ENCODE peak calls at places on chromosomes 12 and 14, in ten cellular contexts. P is astrocyte of the spinal cord, M is NB4, V is cardiac fibroblast, U is skeletal muscle cell, N is adrenal gland, B is fibroblast of lung, Y is PC-3, T is kidney epithelial cell, K is fibroblast of villous mesenchyme. G is an unnamed sample.

GRCh38 chr14:64634558-64634957 is 69.7 kb upstream of the PLEKHG3 start:
- DNase-seq in P (no peak), M (no peak), V (no peak), U (no peak), N (no peak), B (no peak), Y (no peak), T (no peak), K (no peak), G (no peak)

GRCh38 chr14:72243309-72243708 is 311.1 kb downstream of the RGS6 start:
- DNase-seq in P (no peak), M (no peak), V (no peak), U (no peak), N (no peak), B (no peak), Y (no peak), T (no peak), K (no peak), G (no peak)

GRCh38 chr12:33432992-33433391 is 6.6 kb downstream of the SYT10 start:
- DNase-seq in P (no peak), M (no peak), V (no peak), U (no peak), N (no peak), B (no peak), Y (no peak), T (no peak), K (no peak), G (no peak)

GRCh38 chr12:130658561-130658960 is 57.5 kb downstream of the RIMBP2 start:
- DNase-seq in P (no peak), M (no peak), V (no peak), U (no peak), N (no peak), B (no peak), Y (no peak), T (no peak), K (no peak), G (no peak)

GRCh38 chr12:67969134-67969782 is 20.0 kb upstream of the IFNG-AS1 start:
- DNase-seq in P (no peak), M (no peak), V (no peak), U (no peak), N (no peak), B (no peak), Y (no peak), T (no peak), K (no peak), G (no peak)

GRCh38 chr12:105256921-105257320 is 20.9 kb upstream of the APPL2 start:
- DNase-seq in P (peak), M (no peak), V (peak), U (peak), N (no peak), B (peak), Y (peak), T (no peak), K (peak), G (peak)

GRCh38 chr14:38079886-38080285 is 127.8 kb upstream of the SSTR1 start:
- DNase-seq in P (no peak), M (no peak), V (no peak), U (no peak), N (no peak), B (no peak), Y (no peak), T (no peak), K (peak), G (no peak)

GRCh38 chr12:27626239-27626638 is 70.0 kb upstream of the REP15 start:
- DNase-seq in P (peak), M (no peak), V (no peak), U (no peak), N (no peak), B (no peak), Y (peak), T (no peak), K (no peak), G (no peak)

GRCh38 chr12:52120951-52121847 is 41.7 kb downstream of the SMIM41 start:
- DNase-seq in P (no peak), M (no peak), V (no peak), U (no peak), N (no peak), B (no peak), Y (peak), T (no peak), K (no peak), G (no peak)

GRCh38 chr14:101980700-101981099 is 16.3 kb downstream of the DYNC1H1 start:
- DNase-seq in P (peak), M (peak), V (peak), U (peak), N (peak), B (peak), Y (peak), T (peak), K (peak), G (peak)

GRCh38 chr12:5758347-5758746 is 186.7 kb downstream of the ANO2 start:
- DNase-seq in P (no peak), M (no peak), V (no peak), U (no peak), N (no peak), B (no peak), Y (no peak), T (no peak), K (no peak), G (no peak)

GRCh38 chr12:46358325-46358700 is 14.3 kb downstream of the SLC38A2 start:
- DNase-seq in P (no peak), M (no peak), V (peak), U (no peak), N (no peak), B (no peak), Y (no peak), T (no peak), K (no peak), G (no peak)

GRCh38 chr12:21502872-21503271 is 1.3 kb downstream of the GOLT1B start:
- DNase-seq in P (no peak), M (peak), V (no peak), U (no peak), N (no peak), B (no peak), Y (no peak), T (no peak), K (no peak), G (no peak)

GRCh38 chr14:100850841-100851585 is 25.1 kb downstream of the MEG3 start:
- DNase-seq in P (no peak), M (peak), V (peak), U (no peak), N (peak), B (no peak), Y (peak), T (no peak), K (no peak), G (no peak)

GRCh38 chr12:96431067-96431466 is 30.8 kb upstream of the CDK17 start:
- DNase-seq in P (no peak), M (no peak), V (no peak), U (no peak), N (no peak), B (no peak), Y (no peak), T (no peak), K (no peak), G (no peak)

GRCh38 chr12:124916370-124917134 is 2.1 kb upstream of the UBC start:
- DNase-seq in P (peak), M (peak), V (peak), U (peak), N (peak), B (peak), Y (peak), T (peak), K (peak), G (peak)

GRCh38 chr12:95574799-95575452 is 23.6 kb upstream of the USP44 start:
- DNase-seq in P (peak), M (peak), V (peak), U (peak), N (no peak), B (peak), Y (peak), T (no peak), K (peak), G (peak)

GRCh38 chr14:76729953-76730505 is 31.2 kb upstream of the VASH1 start:
- DNase-seq in P (no peak), M (peak), V (no peak), U (no peak), N (no peak), B (no peak), Y (no peak), T (no peak), K (peak), G (no peak)

GRCh38 chr12:54413284-54414190 is 5.5 kb downstream of the ITGA5 start:
- DNase-seq in P (no peak), M (peak), V (no peak), U (no peak), N (peak), B (no peak), Y (no peak), T (no peak), K (peak), G (no peak)

GRCh38 chr12:88693837-88694445 is 113.7 kb upstream of the KITLG start:
- DNase-seq in P (peak), M (no peak), V (peak), U (peak), N (no peak), B (peak), Y (peak), T (no peak), K (no peak), G (no peak)

GRCh38 chr12:32885831-32886230 is 10.7 kb downstream of the PKP2 start:
- DNase-seq in P (no peak), M (no peak), V (no peak), U (no peak), N (no peak), B (no peak), Y (no peak), T (no peak), K (no peak), G (no peak)

GRCh38 chr12:49094104-49094948 is at the start of gene DHH:
- DNase-seq in P (no peak), M (no peak), V (no peak), U (no peak), N (peak), B (no peak), Y (peak), T (no peak), K (no peak), G (no peak)

GRCh38 chr14:56826214-56826613 is 15.9 kb upstream of the OTX2 start:
- DNase-seq in P (no peak), M (no peak), V (no peak), U (no peak), N (no peak), B (no peak), Y (no peak), T (no peak), K (no peak), G (no peak)

GRCh38 chr14:56817396-56817921 is 7.2 kb upstream of the OTX2 start:
- DNase-seq in P (no peak), M (no peak), V (no peak), U (no peak), N (no peak), B (no peak), Y (no peak), T (no peak), K (no peak), G (no peak)

GRCh38 chr14:56816575-56817391 is 6.5 kb upstream of the OTX2 start:
- DNase-seq in P (no peak), M (no peak), V (peak), U (no peak), N (no peak), B (no peak), Y (no peak), T (no peak), K (no peak), G (no peak)

GRCh38 chr14:56821177-56821576 is 10.9 kb upstream of the OTX2 start:
- DNase-seq in P (no peak), M (no peak), V (no peak), U (no peak), N (no peak), B (no peak), Y (no peak), T (no peak), K (no peak), G (no peak)

GRCh38 chr14:56821807-56822615 is 11.7 kb upstream of the OTX2 start:
- DNase-seq in P (no peak), M (no peak), V (no peak), U (no peak), N (no peak), B (no peak), Y (peak), T (no peak), K (no peak), G (no peak)
- H3K4me3 ChIP-seq in P (no peak), M (no peak), V (no peak), U (no peak), N (no peak), B (no peak), Y (no peak), T (no peak), K (no peak), G (no peak)

DNA sequence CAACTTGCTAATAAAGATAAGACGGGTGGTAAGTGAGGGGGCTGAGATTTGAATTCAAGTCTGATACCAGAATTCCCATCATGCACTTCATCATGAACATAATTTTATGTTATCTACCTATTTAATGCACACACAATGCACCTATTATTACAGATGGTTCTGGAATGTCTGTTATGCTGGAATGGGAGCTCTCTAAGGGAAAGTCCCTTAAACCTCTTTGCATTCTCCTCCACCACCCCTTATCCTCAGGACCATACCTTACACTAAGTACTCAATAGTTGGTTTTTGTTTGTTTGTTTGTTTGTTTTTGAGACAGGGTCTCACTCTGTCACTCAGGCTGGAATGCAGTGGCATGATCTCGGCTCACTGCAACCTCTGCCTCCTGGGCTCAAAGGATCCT is 7.0 kb upstream of the MSI1 start:
- DNase-seq in P (no peak), M (no peak), V (no peak), U (no peak), N (no peak), B (no peak), Y (no peak), T (no peak), K (no peak), G (no peak)
- H3K4me3 ChIP-seq in P (no peak), M (no peak), V (no peak), U (no peak), N (no peak), B (no peak), Y (no peak), T (no peak), K (no peak), G (no peak)

DNA sequence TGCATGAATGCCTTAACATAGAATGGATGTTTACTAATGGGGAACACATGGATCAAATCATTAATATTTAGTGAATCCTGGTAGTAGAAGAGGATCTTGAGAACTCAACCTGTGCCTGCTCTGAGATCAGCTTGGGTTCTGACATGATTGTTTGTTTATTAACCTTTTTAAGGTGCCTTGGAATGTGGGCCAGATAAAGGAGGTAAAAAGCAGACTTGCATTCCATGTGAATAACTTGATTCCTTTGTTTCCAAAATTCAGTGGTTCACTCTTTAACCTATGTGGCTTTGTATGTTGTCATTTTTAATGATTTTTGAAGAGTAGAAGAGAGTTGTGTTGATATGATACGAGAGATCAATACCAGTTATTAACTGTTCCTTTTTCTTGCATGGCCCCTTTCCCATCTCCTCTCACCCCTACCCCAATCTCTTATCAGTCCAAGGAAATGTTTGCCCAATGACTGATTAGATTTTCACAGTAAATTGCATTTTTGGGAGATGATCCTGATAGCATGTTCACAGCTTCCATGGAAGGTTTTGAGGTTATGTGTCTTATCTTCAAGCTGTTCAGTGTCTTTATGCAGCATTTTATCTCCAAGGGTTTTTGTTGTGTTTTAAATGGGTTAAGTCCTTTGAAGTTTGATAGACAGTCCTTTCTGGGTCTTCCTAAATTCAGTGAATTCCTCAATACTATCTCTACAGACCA is 193.7 kb upstream of the FRMD6 start:
- DNase-seq in P (no peak), M (no peak), V (no peak), U (no peak), N (no peak), B (no peak), Y (peak), T (no peak), K (peak), G (no peak)
- H3K4me3 ChIP-seq in P (no peak), M (no peak), V (no peak), U (no peak), N (no peak), B (no peak), Y (peak), T (no peak), K (no peak), G (no peak)

GRCh38 chr12:110050927-110051326 is 2.6 kb upstream of the C12orf76 start:
- DNase-seq in P (no peak), M (no peak), V (no peak), U (no peak), N (no peak), B (no peak), Y (no peak), T (no peak), K (no peak), G (no peak)
- H3K4me3 ChIP-seq in P (no peak), M (no peak), V (no peak), U (no peak), N (no peak), B (no peak), Y (no peak), T (no peak), K (no peak), G (no peak)

GRCh38 chr12:101881228-101881627 is 3.8 kb downstream of the DRAM1 start:
- DNase-seq in P (no peak), M (no peak), V (no peak), U (no peak), N (no peak), B (no peak), Y (no peak), T (no peak), K (no peak), G (no peak)

GRCh38 chr12:101884174-101884573 is 6.8 kb downstream of the DRAM1 start:
- DNase-seq in P (no peak), M (no peak), V (no peak), U (no peak), N (no peak), B (no peak), Y (no peak), T (no peak), K (no peak), G (no peak)

GRCh38 chr12:101880769-101881168 is 3.4 kb downstream of the DRAM1 start:
- DNase-seq in P (no peak), M (no peak), V (no peak), U (no peak), N (no peak), B (no peak), Y (no peak), T (no peak), K (no peak), G (no peak)

GRCh38 chr12:101889216-101889752 is 11.9 kb downstream of the DRAM1 start:
- DNase-seq in P (no peak), M (no peak), V (no peak), U (no peak), N (no peak), B (no peak), Y (no peak), T (no peak), K (no peak), G (no peak)

GRCh38 chr12:101885912-101886561 is 8.7 kb downstream of the DRAM1 start:
- DNase-seq in P (no peak), M (no peak), V (no peak), U (no peak), N (no peak), B (no peak), Y (no peak), T (no peak), K (no peak), G (no peak)
- H3K4me3 ChIP-seq in P (no peak), M (no peak), V (no peak), U (no peak), N (no peak), B (peak), Y (no peak), T (no peak), K (no peak), G (no peak)

DNA sequence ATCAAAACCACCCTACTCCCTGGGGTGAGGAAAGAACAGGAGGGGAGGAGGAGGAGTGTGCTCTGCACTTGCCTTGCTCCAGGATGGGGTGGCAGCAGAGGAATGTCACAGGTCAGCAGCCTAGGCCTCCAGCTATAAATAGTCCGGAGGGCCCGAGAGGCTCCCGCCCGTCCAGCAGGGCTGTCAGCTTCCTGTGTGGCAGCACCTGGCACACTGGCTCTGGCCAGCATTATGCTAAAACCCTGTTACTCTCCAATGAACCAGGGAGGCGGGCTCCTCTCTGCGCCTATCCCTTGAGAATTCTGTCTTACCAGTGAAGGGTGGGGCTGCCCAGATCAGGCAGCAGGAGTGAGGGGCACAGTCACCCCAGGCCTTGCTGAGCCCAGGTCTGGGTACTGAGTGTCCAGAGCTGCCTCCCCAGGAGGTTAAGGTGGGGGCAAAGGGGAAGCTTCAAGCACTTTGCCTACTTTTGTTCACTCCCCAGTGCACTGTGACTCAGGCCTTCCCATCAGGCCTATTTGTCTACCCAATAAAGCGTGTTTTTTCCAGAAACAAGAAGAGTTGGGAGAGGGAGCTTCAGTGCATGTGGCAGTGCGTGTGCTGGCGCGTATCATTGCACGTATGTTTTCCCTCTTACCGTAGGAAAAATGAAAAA is 1.1 kb upstream of the COX14 start:
- DNase-seq in P (no peak), M (peak), V (peak), U (no peak), N (peak), B (peak), Y (peak), T (peak), K (peak), G (no peak)
- H3K4me3 ChIP-seq in P (no peak), M (no peak), V (no peak), U (no peak), N (peak), B (no peak), Y (no peak), T (no peak), K (no peak), G (no peak)

G was measured in astrocyte of the cerebellum.